ENCODE peak calls at places on chromosomes 6 and 20, in ten cellular contexts. T, W, R, H, L, C, Q, A, I and D are unnamed samples.
A peak's percentile ranks its signal among the peaks of the same experiment; 100 is the strongest.

GRCh38 chr6:119566546-119567263 is 217.1 kb upstream of the MAN1A1 start:
- DNase-seq in T (no peak), W (peak; percentile 39), R (no peak), H (no peak), L (no peak), C (no peak), Q (no peak), A (no peak), I (no peak), D (no peak)

GRCh38 chr6:494394-494793 is 102.8 kb downstream of the IRF4 start:
- DNase-seq in T (no peak), W (no peak), R (no peak), H (no peak), L (no peak), C (no peak), Q (no peak), A (no peak), I (no peak), D (no peak)

GRCh38 chr20:44465001-44465560 is 10.6 kb upstream of the TTPAL start:
- DNase-seq in T (no peak), W (no peak), R (no peak), H (no peak), L (no peak), C (no peak), Q (no peak), A (no peak), I (no peak), D (no peak)

GRCh38 chr6:100228437-100229424 is 234.7 kb upstream of the MCHR2 start:
- DNase-seq in T (peak; percentile 30), W (peak; percentile 43), R (peak; percentile 77), H (peak; percentile 40), L (peak; percentile 77), C (peak; percentile 88), Q (peak; percentile 72), A (peak; percentile 59), I (peak; percentile 90), D (no peak)

GRCh38 chr6:78611097-78611625 is 256.2 kb upstream of the IRAK1BP1 start:
- DNase-seq in T (no peak), W (no peak), R (no peak), H (no peak), L (no peak), C (no peak), Q (no peak), A (no peak), I (peak; percentile 16), D (no peak)

GRCh38 chr6:170148709-170149470 is 142.0 kb downstream of the DLL1 start:
- DNase-seq in T (no peak), W (no peak), R (no peak), H (no peak), L (no peak), C (no peak), Q (no peak), A (no peak), I (no peak), D (no peak)

GRCh38 chr6:80145509-80145908 is 39.0 kb downstream of the BCKDHB start:
- DNase-seq in T (no peak), W (no peak), R (no peak), H (no peak), L (peak; percentile 20), C (no peak), Q (no peak), A (no peak), I (no peak), D (no peak)

GRCh38 chr20:60121903-60122302 is 163.7 kb downstream of the CDH26 start:
- DNase-seq in T (no peak), W (no peak), R (no peak), H (no peak), L (no peak), C (no peak), Q (no peak), A (no peak), I (no peak), D (no peak)

GRCh38 chr6:21873562-21873961 is 280.0 kb downstream of the SOX4 start:
- DNase-seq in T (no peak), W (no peak), R (no peak), H (peak; percentile 80), L (peak; percentile 38), C (no peak), Q (no peak), A (peak; percentile 98), I (no peak), D (no peak)

GRCh38 chr6:137777299-137778075 is 89.6 kb upstream of the TNFAIP3 start:
- DNase-seq in T (no peak), W (no peak), R (no peak), H (no peak), L (no peak), C (no peak), Q (no peak), A (no peak), I (no peak), D (no peak)

GRCh38 chr6:125798734-125799510 is 8.2 kb downstream of the NCOA7 start:
- DNase-seq in T (no peak), W (no peak), R (peak; percentile 77), H (no peak), L (no peak), C (peak; percentile 69), Q (no peak), A (no peak), I (no peak), D (no peak)

GRCh38 chr6:79467716-79468115 is 69.5 kb downstream of the LCA5 start:
- DNase-seq in T (no peak), W (no peak), R (no peak), H (no peak), L (peak; percentile 36), C (no peak), Q (no peak), A (peak; percentile 10), I (no peak), D (no peak)

GRCh38 chr6:90230547-90231240 is 65.9 kb downstream of the BACH2 start:
- DNase-seq in T (no peak), W (no peak), R (no peak), H (no peak), L (no peak), C (no peak), Q (no peak), A (peak; percentile 7), I (no peak), D (no peak)

GRCh38 chr6:119110601-119111548 is 32.4 kb upstream of the FAM184A start:
- DNase-seq in T (no peak), W (peak; percentile 38), R (no peak), H (peak; percentile 55), L (peak; percentile 78), C (peak; percentile 34), Q (no peak), A (peak; percentile 66), I (no peak), D (peak; percentile 18)

GRCh38 chr6:158645064-158646022 is 800 bp upstream of the DYNLT1 start:
- DNase-seq in T (no peak), W (no peak), R (no peak), H (no peak), L (no peak), C (no peak), Q (no peak), A (no peak), I (no peak), D (no peak)

GRCh38 chr6:167793421-167793820 is 33.3 kb upstream of the AFDN start:
- DNase-seq in T (no peak), W (no peak), R (no peak), H (no peak), L (peak; percentile 8), C (no peak), Q (no peak), A (no peak), I (no peak), D (no peak)

DNA sequence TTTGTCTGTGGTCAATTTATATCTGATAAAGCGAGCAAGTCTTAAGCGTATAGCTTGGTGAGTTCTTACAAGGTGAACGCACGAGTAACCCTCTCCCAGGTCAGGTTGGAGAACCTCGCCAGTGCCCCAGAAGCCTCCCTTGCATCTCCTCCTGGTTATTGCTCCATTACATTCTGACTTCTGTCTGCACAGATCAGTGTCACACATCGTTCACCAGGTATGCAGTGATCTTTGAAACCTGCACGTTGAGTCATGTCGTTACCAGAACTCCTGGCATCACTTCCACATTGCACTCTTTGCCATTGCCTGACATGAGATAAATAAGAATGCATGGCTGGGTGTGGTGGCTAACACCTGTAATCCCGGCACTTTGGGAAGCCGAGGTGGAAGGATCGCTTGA is 44.2 kb downstream of the AKAP12 start:
- DNase-seq in T (no peak), W (no peak), R (peak; percentile 41), H (no peak), L (no peak), C (no peak), Q (no peak), A (no peak), I (no peak), D (no peak)
- TF ChIP-seq CTCF in T (no peak), W (no peak), R (no peak), H (no peak), L (no peak), C (no peak), Q (no peak), A (no peak), I (no peak), D (no peak)

GRCh38 chr6:115838763-115839401 is 221.8 kb downstream of the FRK start:
- DNase-seq in T (no peak), W (no peak), R (no peak), H (no peak), L (peak; percentile 26), C (peak; percentile 46), Q (no peak), A (peak; percentile 46), I (peak; percentile 25), D (no peak)
- TF ChIP-seq CTCF in T (no peak), W (no peak), R (peak; percentile 65), H (peak; percentile 43), L (peak; percentile 47), C (peak; percentile 44), Q (peak; percentile 58), A (peak; percentile 55), I (peak; percentile 72), D (peak; percentile 22)

DNA sequence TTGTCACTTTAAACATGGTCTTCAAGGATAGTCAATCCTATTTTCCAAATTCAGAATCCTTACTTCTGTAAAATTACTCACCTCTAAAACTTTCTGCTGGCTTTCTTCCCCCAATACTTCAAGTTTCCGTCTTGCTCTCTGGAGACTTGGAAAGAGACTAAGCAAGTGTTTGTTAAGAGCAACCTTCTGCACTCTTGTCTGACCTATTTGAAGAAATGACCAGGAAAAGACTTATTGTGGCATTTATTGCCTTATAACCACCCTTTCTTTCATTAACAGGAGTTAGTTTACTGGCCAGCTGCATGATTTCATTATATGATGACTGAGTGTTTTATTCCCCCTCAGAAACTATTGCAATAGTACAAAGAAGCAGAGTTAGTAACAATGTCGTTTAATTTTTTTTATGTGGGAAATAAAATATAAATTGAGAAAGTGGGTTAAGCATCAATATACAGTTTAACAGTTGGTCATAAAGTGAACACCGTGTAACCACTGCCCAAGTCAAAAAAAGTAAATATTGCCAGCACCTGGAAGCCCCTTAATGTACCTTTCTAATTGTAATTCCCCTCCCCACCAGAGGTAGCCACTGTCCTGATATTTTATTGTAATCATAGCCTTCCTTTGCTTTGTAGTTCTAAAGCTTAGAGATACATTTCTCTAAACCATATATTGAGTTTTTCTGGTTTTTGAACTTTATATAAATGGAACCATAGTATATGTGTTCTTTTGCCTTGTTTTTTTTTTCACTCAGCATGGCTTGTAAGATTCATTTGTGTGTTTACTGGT is 180.7 kb downstream of the TBC1D7 start:
- DNase-seq in T (no peak), W (no peak), R (no peak), H (no peak), L (no peak), C (no peak), Q (no peak), A (no peak), I (no peak), D (no peak)
- TF ChIP-seq CTCF in T (no peak), W (no peak), R (no peak), H (no peak), L (no peak), C (no peak), Q (no peak), A (no peak), I (no peak), D (no peak)

GRCh38 chr6:107637914-107638313 is 148.0 kb downstream of the SOBP start:
- DNase-seq in T (no peak), W (no peak), R (no peak), H (no peak), L (no peak), C (no peak), Q (no peak), A (no peak), I (no peak), D (no peak)
- TF ChIP-seq CTCF in T (no peak), W (no peak), R (no peak), H (no peak), L (no peak), C (no peak), Q (no peak), A (no peak), I (no peak), D (no peak)